ENCODE peak calls at places on chromosomes 4 and X, in five cellular contexts. M, I, L, W and B are unnamed samples.

GRCh38 chr4:169410839-169411770 is 140.3 kb upstream of the SH3RF1 start:
- DNase-seq in W (no peak), I (peak), L (no peak), M (peak), B (no peak)

GRCh38 chr4:121227254-121227867 is 63.2 kb upstream of the TNIP3 start:
- DNase-seq in L (no peak), W (no peak), I (no peak), M (no peak), B (no peak)

GRCh38 chrX:56987741-56988140 is 7.6 kb downstream of the SPIN3 start:
- DNase-seq in M (no peak), I (no peak), W (no peak), L (no peak), B (no peak)

GRCh38 chrX:40154229-40154852 is 56.6 kb upstream of the BCOR start:
- DNase-seq in W (peak), L (no peak), M (no peak), I (no peak), B (no peak)

GRCh38 chr4:130210871-130211270 is 1114.9 kb downstream of the C4orf33 start:
- DNase-seq in W (no peak), M (peak), I (no peak), L (no peak), B (no peak)

GRCh38 chr4:185562531-185562930 is 27.2 kb upstream of the PDLIM3 start:
- DNase-seq in L (no peak), I (no peak), W (no peak), M (no peak), B (no peak)

GRCh38 chr4:78213218-78213617 is 156.1 kb downstream of the FRAS1 start:
- DNase-seq in I (no peak), L (no peak), W (no peak), M (no peak), B (no peak)

GRCh38 chr4:82891728-82892466 is 944 bp upstream of the SEC31A start:
- DNase-seq in I (no peak), W (no peak), L (no peak), M (no peak), B (no peak)

GRCh38 chrX:153845842-153846241 is 15.5 kb upstream of the PDZD4 start:
- DNase-seq in W (no peak), I (no peak), L (no peak), M (peak), B (no peak)

GRCh38 chr4:612052-612748 is 13.2 kb upstream of the PDE6B start:
- DNase-seq in W (no peak), M (no peak), I (no peak), L (no peak), B (no peak)

GRCh38 chrX:97633798-97634197 is 750.1 kb downstream of the RPA4 start:
- DNase-seq in W (no peak), L (no peak), I (no peak), M (no peak), B (no peak)

GRCh38 chr4:31235961-31236360 is 515.8 kb downstream of the PCDH7 start:
- DNase-seq in I (no peak), W (no peak), L (no peak), M (no peak), B (no peak)

GRCh38 chrX:48937065-48937907 is 18.5 kb upstream of the PIM2 start:
- DNase-seq in W (peak), M (no peak), L (peak), I (peak), B (no peak)
- TF ChIP-seq CTCF in W (peak), M (no peak), L (no peak), I (no peak), B (no peak)

DNA sequence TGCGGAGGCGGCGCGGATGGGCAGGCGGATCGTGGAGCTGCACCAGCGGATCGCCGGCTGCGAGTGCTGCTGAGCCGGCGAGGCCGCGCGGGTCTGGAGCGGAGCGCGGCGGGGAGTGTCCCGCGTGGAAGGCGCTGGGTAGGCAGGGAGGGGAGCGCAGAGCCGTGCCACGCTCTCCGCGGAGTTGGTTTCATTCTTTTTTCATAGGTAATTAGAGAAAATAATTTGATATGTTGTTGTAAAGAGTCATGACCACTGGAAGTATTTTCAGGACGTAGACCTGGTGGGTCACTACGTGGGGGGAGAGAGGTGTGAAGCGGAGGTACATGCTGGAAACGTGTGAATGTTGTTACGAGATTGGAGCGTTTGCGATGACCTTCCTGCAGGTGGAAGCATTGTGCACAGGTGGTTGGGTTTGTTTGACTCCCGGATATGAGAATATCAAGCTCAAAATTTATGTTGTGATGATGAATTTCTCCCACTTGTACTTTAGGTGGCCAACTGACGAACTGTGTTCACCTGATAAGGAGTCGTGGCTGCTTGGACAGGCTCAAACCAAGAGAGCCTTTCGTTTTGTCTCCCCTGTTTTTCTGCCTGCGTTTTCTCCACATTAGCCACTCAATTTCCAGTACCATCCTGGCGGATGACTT is 19.1 kb upstream of the S100P start:
- DNase-seq in M (peak), I (peak), W (no peak), L (no peak), B (no peak)
- TF ChIP-seq CTCF in M (peak), I (peak), W (peak), L (peak), B (no peak)

DNA sequence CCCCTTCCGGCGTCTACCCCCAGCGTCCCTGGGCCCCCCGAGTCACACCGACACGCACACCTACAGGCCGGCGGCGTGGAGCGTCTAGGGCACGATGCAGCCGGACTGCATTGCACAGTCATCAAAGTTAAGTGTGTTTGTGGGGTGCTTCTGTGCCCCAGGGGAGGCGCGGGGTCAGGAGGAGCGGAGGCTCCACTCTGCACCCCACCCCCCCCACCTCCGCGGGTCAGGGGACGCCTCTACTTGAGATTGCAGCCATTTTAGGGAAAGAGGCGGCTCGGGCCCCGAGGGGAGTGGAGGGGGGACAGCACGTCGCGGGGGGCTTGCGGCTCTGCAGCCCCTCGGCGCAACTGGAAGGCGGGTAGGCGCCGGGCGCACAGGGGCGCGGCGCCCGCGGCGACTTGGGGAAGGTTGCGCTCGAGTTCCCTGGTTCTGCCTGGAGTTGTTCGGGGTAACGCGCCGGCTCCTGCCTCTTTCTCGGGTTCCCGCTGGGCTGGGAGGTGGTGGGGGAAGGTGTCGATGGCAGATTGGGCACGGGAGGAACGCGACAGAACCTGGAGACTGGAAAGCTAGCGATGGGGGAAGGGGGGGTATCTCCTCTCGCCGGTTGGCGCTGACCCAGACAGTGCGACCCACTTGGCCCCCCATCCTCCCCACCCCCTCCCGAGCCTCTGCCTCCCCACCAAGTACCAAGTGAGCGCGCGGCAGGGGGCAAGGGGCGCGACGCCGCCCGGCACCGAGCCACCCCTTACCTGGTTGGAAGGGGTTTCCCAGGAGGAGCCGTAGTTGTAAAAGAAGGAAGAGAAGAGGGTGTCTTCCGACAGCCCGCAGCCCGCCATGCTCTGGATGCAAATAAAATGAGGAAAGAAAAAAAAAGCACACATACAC is 112.5 kb downstream of the DHX15 start:
- DNase-seq in L (no peak), M (no peak), W (no peak), I (no peak), B (no peak)
- TF ChIP-seq CTCF in L (no peak), M (no peak), W (no peak), I (no peak), B (no peak)

DNA sequence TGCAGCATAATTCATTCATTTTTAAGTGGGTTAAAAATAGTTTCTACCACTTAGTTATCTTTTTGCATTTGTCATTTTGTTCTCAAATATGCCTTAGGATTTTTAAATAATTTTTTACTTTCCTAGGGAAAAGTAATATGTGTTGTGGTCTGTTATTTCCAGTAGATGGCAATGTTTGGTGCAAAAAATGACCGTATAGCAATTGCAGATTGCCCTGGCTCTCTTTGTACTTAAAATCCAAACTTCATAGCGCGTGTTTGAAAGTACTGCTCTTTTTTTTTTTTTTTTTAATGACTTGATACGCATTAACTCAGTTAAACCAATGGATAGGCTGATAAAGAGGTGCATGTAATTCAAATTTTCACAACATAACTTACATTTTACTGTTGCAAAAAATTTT is 74.4 kb upstream of the RBMX start:
- DNase-seq in I (no peak), W (no peak), L (no peak), M (peak), B (no peak)
- TF ChIP-seq CTCF in I (no peak), W (peak), L (peak), M (peak), B (no peak)

GRCh38 chr4:147596377-147596776 is 20.8 kb upstream of the TMEM184C start:
- DNase-seq in I (no peak), W (no peak), L (no peak), M (peak), B (no peak)
- TF ChIP-seq CTCF in I (no peak), W (no peak), L (no peak), M (no peak), B (no peak)

DNA sequence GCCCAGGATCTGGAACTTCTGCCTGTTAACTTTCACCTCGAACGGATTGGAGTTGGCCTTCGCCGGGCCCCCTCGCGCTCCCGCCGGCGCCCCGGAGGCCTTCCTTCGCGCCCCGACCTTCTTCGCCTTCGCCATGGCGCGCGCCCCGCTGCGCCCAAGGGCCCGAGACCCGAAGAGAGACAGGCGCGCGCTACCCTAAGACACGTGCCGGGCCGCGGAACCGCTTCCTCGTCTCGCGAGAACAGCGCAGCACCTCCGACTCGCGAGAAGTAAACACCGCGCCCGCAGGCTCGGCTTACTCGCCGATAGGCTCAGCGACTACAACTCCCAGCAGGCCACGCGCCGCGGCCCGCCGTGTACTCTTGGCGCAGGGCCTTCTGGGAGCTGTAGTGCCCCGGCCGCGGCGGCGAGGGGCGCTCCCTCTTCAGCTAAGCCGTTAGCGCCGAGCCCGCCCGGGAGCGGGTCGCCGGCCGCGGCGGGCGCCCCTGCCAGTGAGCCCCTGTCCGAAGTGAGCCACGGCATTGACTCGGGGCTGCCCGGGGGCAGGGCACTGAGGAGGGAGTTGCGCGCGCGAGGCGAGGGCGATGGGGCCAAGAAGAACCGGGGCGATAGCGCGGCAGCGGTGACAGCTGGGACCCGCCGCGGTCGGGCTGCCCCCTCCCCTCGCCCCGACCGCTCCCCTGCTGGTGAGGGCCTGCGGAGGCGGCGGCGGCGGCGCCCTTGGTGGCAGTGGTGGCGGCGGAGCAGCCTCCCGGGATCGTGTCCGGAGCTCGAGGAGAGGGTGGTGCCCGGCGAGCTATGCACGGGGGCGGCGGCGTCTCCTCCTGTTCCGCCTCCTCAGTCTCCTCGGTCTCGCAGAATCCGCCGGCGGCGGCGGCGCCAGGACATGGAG is at the start of the genes GRK4 and NOP14:
- DNase-seq in I (peak), M (peak), L (peak), W (peak), B (peak)
- TF ChIP-seq CTCF in I (peak), M (peak), L (peak), W (peak), B (no peak)

GRCh38 chrX:112669834-112670233 is 9.9 kb downstream of the LHFPL1 start:
- DNase-seq in I (no peak), M (no peak), L (no peak), W (no peak), B (no peak)

GRCh38 chrX:112668476-112669404 is 11.0 kb downstream of the LHFPL1 start:
- DNase-seq in W (no peak), I (no peak), M (no peak), L (no peak), B (no peak)

GRCh38 chrX:112670290-112670689 is 9.4 kb downstream of the LHFPL1 start:
- DNase-seq in M (no peak), L (no peak), I (no peak), W (no peak), B (no peak)

GRCh38 chrX:112672788-112673560 is 6.8 kb downstream of the LHFPL1 start:
- DNase-seq in M (no peak), W (no peak), I (no peak), L (no peak), B (no peak)

DNA sequence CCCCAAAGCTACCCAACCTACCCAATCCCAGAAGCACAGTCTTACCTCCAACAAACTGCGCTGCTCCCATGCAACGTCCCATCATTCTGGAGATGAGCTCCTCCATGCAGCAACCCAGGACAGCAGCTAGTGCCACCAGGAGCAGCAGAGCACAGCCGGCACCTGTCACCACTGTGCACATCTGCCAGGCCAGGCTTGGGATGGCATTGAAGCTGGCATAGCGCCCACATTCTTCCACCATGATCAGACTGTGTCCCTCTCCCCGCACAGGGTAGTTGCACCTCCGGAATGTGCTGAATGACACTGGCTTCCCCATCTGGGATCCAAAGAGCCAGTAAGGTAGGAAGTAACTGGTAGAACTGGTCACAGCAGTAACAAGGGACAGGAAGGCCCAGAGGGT is 8.8 kb downstream of the LHFPL1 start:
- DNase-seq in W (no peak), M (no peak), L (no peak), I (no peak), B (no peak)
- TF ChIP-seq CTCF in W (no peak), M (no peak), L (no peak), I (no peak), B (no peak)

GRCh38 chrX:44310227-44310626 is 33.2 kb downstream of the EFHC2 start:
- DNase-seq in I (no peak), M (no peak), L (no peak), W (no peak), B (no peak)

GRCh38 chrX:44312421-44312820 is 31.1 kb downstream of the EFHC2 start:
- DNase-seq in L (no peak), W (no peak), M (no peak), I (no peak), B (no peak)

GRCh38 chrX:44317196-44317595 is 26.3 kb downstream of the EFHC2 start:
- DNase-seq in M (no peak), L (no peak), W (no peak), I (no peak), B (no peak)

GRCh38 chrX:44314259-44314734 is 29.2 kb downstream of the EFHC2 start:
- DNase-seq in M (peak), W (peak), L (no peak), I (no peak), B (no peak)

GRCh38 chrX:44314855-44315254 is 28.6 kb downstream of the EFHC2 start:
- DNase-seq in L (no peak), I (no peak), M (no peak), W (no peak), B (no peak)
- TF ChIP-seq CTCF in L (no peak), I (no peak), M (no peak), W (no peak), B (no peak)